ENCODE peak calls at places on chromosomes 7 and 10, in four cellular contexts. One of them, this sample, is unnamed.

GRCh38 chr10:108086502-108086901 is 922.0 kb upstream of the SORCS1 start:
- DNase-seq in cardiac fibroblast: no peak
- DNase-seq in GM20000: no peak
- DNase-seq in progenitor cell of endocrine pancreas: no peak
- DNase-seq in this sample: no peak

GRCh38 chr7:50779427-50779826 is 3.3 kb downstream of the GRB10 start:
- DNase-seq in cardiac fibroblast: no peak
- DNase-seq in progenitor cell of endocrine pancreas: no peak
- DNase-seq in GM20000: no peak
- DNase-seq in this sample: no peak

GRCh38 chr10:14555806-14556205 is 218.9 kb downstream of the FAM107B start:
- DNase-seq in GM20000: no peak
- DNase-seq in cardiac fibroblast: no peak
- DNase-seq in progenitor cell of endocrine pancreas: no peak
- DNase-seq in this sample: no peak

GRCh38 chr7:116782177-116782711 is 80.1 kb upstream of the CAPZA2 start:
- DNase-seq in cardiac fibroblast: peak
- DNase-seq in GM20000: no peak
- DNase-seq in progenitor cell of endocrine pancreas: no peak
- DNase-seq in this sample: peak

GRCh38 chr7:48112431-48113165 is 23.5 kb downstream of the UPP1 start:
- DNase-seq in GM20000: no peak
- DNase-seq in cardiac fibroblast: no peak
- DNase-seq in progenitor cell of endocrine pancreas: no peak
- DNase-seq in this sample: peak

GRCh38 chr7:47877336-47877735 is 70.9 kb downstream of the PKD1L1 start:
- DNase-seq in cardiac fibroblast: no peak
- DNase-seq in GM20000: no peak
- DNase-seq in progenitor cell of endocrine pancreas: no peak
- DNase-seq in this sample: no peak

GRCh38 chr7:5183155-5183554 is 6.9 kb upstream of the WIPI2 start:
- DNase-seq in progenitor cell of endocrine pancreas: no peak
- DNase-seq in GM20000: no peak
- DNase-seq in cardiac fibroblast: no peak
- DNase-seq in this sample: no peak

GRCh38 chr10:79275431-79275851 is 71.8 kb upstream of the PPIF start:
- DNase-seq in GM20000: no peak
- DNase-seq in progenitor cell of endocrine pancreas: no peak
- DNase-seq in cardiac fibroblast: no peak
- DNase-seq in this sample: peak

GRCh38 chr10:87771871-87772500 is 46.0 kb downstream of the ATAD1 start:
- DNase-seq in GM20000: peak
- DNase-seq in cardiac fibroblast: peak
- DNase-seq in progenitor cell of endocrine pancreas: no peak
- DNase-seq in this sample: peak

GRCh38 chr7:84647797-84648762 is 453.5 kb upstream of the SEMA3A start:
- DNase-seq in GM20000: no peak
- DNase-seq in progenitor cell of endocrine pancreas: no peak
- DNase-seq in cardiac fibroblast: peak
- DNase-seq in this sample: peak

GRCh38 chr7:67809586-67809985 is 813.0 kb downstream of the TYW1 start:
- DNase-seq in GM20000: no peak
- DNase-seq in progenitor cell of endocrine pancreas: no peak
- DNase-seq in cardiac fibroblast: no peak
- DNase-seq in this sample: no peak

GRCh38 chr7:83594076-83594475 is 54.9 kb downstream of the SEMA3E start:
- DNase-seq in GM20000: no peak
- DNase-seq in progenitor cell of endocrine pancreas: no peak
- DNase-seq in cardiac fibroblast: no peak
- DNase-seq in this sample: no peak

GRCh38 chr7:43166686-43167085 is 54.2 kb downstream of the HECW1 start:
- DNase-seq in progenitor cell of endocrine pancreas: no peak
- DNase-seq in GM20000: no peak
- DNase-seq in cardiac fibroblast: no peak
- DNase-seq in this sample: no peak
- TF ChIP-seq CTCF in progenitor cell of endocrine pancreas: no peak
- TF ChIP-seq CTCF in GM20000: no peak
- TF ChIP-seq CTCF in cardiac fibroblast: no peak
- TF ChIP-seq CTCF in this sample: no peak

GRCh38 chr10:86373251-86373650 is 6.7 kb upstream of the GRID1 start:
- DNase-seq in progenitor cell of endocrine pancreas: no peak
- DNase-seq in GM20000: no peak
- DNase-seq in cardiac fibroblast: no peak
- DNase-seq in this sample: no peak

GRCh38 chr10:86372119-86372784 is 5.7 kb upstream of the GRID1 start:
- DNase-seq in GM20000: no peak
- DNase-seq in progenitor cell of endocrine pancreas: no peak
- DNase-seq in cardiac fibroblast: no peak
- DNase-seq in this sample: no peak

GRCh38 chr10:86371116-86371515 is 4.5 kb upstream of the GRID1 start:
- DNase-seq in progenitor cell of endocrine pancreas: no peak
- DNase-seq in cardiac fibroblast: no peak
- DNase-seq in GM20000: no peak
- DNase-seq in this sample: no peak

GRCh38 chr10:86372785-86373239 is 6.2 kb upstream of the GRID1 start:
- DNase-seq in cardiac fibroblast: no peak
- DNase-seq in progenitor cell of endocrine pancreas: no peak
- DNase-seq in GM20000: no peak
- DNase-seq in this sample: no peak

DNA sequence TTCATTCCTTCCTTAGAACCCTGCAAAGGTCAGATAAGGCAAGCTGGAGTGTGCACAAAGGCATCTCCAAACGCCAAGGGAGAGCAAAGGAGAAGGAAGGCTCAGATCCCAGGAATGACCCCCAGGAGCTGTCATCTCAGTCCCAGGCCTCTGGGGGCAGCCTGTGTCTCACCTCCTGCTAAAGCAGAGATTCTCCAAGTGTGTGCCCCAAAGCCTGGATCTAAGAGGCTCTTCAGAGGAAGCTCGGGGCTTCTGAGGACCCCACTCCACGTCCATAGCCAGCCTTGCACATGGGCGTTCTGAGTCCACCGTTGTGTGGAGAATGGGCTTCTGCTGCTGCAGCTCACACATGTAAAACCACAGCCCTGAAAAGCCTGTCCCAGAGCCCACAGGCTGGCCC is 5.1 kb upstream of the GRID1 start:
- DNase-seq in cardiac fibroblast: no peak
- DNase-seq in GM20000: no peak
- DNase-seq in progenitor cell of endocrine pancreas: no peak
- DNase-seq in this sample: no peak
- TF ChIP-seq CTCF in cardiac fibroblast: no peak
- TF ChIP-seq CTCF in GM20000: no peak
- TF ChIP-seq CTCF in progenitor cell of endocrine pancreas: no peak
- TF ChIP-seq CTCF in this sample: no peak

GRCh38 chr10:130761032-130761575 is 550.4 kb downstream of the TCERG1L start:
- DNase-seq in GM20000: no peak
- DNase-seq in cardiac fibroblast: no peak
- DNase-seq in progenitor cell of endocrine pancreas: no peak
- DNase-seq in this sample: no peak

GRCh38 chr10:130763071-130763470 is 548.5 kb downstream of the TCERG1L start:
- DNase-seq in GM20000: no peak
- DNase-seq in progenitor cell of endocrine pancreas: no peak
- DNase-seq in cardiac fibroblast: no peak
- DNase-seq in this sample: no peak

GRCh38 chr10:130763491-130763890 is 548.0 kb downstream of the TCERG1L start:
- DNase-seq in GM20000: no peak
- DNase-seq in progenitor cell of endocrine pancreas: no peak
- DNase-seq in cardiac fibroblast: no peak
- DNase-seq in this sample: no peak

GRCh38 chr10:130761896-130762295 is 549.6 kb downstream of the TCERG1L start:
- DNase-seq in progenitor cell of endocrine pancreas: no peak
- DNase-seq in cardiac fibroblast: no peak
- DNase-seq in GM20000: no peak
- DNase-seq in this sample: no peak

GRCh38 chr10:130762481-130762880 is 549.0 kb downstream of the TCERG1L start:
- DNase-seq in GM20000: no peak
- DNase-seq in cardiac fibroblast: no peak
- DNase-seq in progenitor cell of endocrine pancreas: no peak
- DNase-seq in this sample: no peak
- TF ChIP-seq CTCF in GM20000: no peak
- TF ChIP-seq CTCF in cardiac fibroblast: no peak
- TF ChIP-seq CTCF in progenitor cell of endocrine pancreas: no peak
- TF ChIP-seq CTCF in this sample: no peak

GRCh38 chr7:35362341-35362740 is 108.4 kb upstream of the TBX20 start:
- DNase-seq in GM20000: no peak
- DNase-seq in cardiac fibroblast: no peak
- DNase-seq in progenitor cell of endocrine pancreas: no peak
- DNase-seq in this sample: no peak

GRCh38 chr7:35370694-35371093 is 116.8 kb upstream of the TBX20 start:
- DNase-seq in GM20000: no peak
- DNase-seq in progenitor cell of endocrine pancreas: no peak
- DNase-seq in cardiac fibroblast: no peak
- DNase-seq in this sample: no peak

GRCh38 chr7:35371221-35371620 is 117.3 kb upstream of the TBX20 start:
- DNase-seq in GM20000: no peak
- DNase-seq in progenitor cell of endocrine pancreas: no peak
- DNase-seq in cardiac fibroblast: no peak
- DNase-seq in this sample: no peak

GRCh38 chr7:35365523-35365922 is 111.6 kb upstream of the TBX20 start:
- DNase-seq in progenitor cell of endocrine pancreas: no peak
- DNase-seq in cardiac fibroblast: no peak
- DNase-seq in GM20000: no peak
- DNase-seq in this sample: no peak

DNA sequence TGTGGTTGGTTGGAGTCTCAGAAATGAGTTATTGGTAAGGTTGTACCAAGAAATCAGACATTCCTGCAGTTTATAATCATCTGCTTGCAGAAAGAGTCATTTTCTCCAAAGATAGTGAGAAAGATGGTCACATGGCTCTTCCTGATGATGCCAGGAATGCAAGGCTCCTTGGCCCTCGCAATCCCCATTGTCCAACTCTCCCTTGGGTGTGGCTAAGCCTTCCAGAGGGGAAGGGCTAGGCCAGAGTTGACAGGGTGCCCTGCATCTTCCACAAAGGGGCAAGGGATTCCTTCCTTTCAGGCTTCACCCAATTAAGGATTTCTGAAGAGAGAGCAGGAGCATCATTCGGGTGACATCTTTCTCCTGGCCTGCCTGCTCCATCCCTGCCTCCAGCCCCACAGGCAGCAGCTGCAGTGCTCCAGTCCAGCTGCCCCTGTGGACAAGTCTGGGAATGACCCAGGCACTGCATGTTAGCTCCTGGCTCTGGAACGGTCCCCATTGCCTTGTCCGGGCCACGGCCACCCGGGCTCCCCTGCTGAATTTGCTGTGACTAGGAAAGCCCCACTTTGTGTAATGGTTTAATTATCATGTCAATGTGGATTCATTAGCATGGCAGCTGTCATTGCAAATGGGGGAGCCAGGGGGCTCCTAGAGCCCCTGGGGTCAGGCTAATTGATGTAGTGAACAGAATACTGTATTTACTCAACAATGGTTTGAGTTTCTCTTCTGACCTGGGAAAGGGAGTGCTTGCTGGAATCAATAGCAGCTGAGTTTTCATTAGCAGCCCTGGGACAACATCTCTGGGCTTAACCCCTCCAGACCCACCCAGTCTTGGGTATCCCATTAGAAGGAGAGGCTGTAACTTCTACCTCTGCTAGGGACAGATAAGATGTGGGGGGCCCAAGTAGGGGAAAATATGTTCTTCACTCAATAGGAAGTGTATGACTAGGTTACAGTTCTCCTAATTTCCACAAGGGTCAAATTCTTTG is 112.6 kb upstream of the TBX20 start:
- DNase-seq in cardiac fibroblast: no peak
- DNase-seq in GM20000: no peak
- DNase-seq in progenitor cell of endocrine pancreas: no peak
- DNase-seq in this sample: no peak
- TF ChIP-seq CTCF in cardiac fibroblast: no peak
- TF ChIP-seq CTCF in GM20000: no peak
- TF ChIP-seq CTCF in progenitor cell of endocrine pancreas: no peak
- TF ChIP-seq CTCF in this sample: no peak

DNA sequence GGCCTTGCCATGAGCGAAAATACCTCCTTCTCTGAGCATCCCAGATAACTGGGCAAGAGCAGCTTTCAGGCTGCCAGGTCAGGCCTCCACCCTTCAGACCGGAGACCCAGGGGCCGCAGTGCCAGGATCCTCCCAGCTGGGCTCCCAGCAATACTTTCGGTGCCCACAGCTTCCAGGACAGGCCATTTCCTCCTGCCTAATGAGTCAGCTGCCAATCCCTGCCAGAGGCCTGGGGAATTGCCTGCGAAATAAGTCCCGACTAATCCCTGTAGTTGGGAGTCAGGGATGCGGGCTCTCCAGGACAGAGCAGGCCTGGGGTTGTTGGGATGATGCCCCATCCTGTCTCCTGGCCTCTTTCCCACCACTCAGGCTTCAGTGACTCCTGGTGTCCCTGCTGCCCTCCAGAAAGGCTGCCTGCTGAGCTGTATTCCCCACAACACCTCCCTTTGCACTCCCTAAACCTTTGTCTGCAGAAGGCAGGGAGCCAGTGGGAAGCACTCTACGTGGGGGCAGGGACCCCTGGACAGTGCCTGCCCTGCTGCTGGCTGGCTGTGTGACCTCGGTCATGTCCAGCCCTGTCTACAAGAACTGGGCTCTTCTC is 143.5 kb upstream of the UNC5B start:
- DNase-seq in GM20000: no peak
- DNase-seq in progenitor cell of endocrine pancreas: no peak
- DNase-seq in cardiac fibroblast: peak
- DNase-seq in this sample: peak
- TF ChIP-seq CTCF in GM20000: no peak
- TF ChIP-seq CTCF in progenitor cell of endocrine pancreas: no peak
- TF ChIP-seq CTCF in cardiac fibroblast: no peak
- TF ChIP-seq CTCF in this sample: no peak

GRCh38 chr10:30432631-30433285 is 1.2 kb upstream of the MAP3K8 start:
- DNase-seq in cardiac fibroblast: no peak
- DNase-seq in progenitor cell of endocrine pancreas: no peak
- DNase-seq in GM20000: peak
- DNase-seq in this sample: no peak
- TF ChIP-seq CTCF in cardiac fibroblast: no peak
- TF ChIP-seq CTCF in progenitor cell of endocrine pancreas: no peak
- TF ChIP-seq CTCF in GM20000: no peak
- TF ChIP-seq CTCF in this sample: no peak

GRCh38 chr7:151655555-151655954 is 135.9 kb upstream of the RHEB start:
- DNase-seq in cardiac fibroblast: no peak
- DNase-seq in progenitor cell of endocrine pancreas: no peak
- DNase-seq in GM20000: no peak
- DNase-seq in this sample: no peak
- TF ChIP-seq CTCF in cardiac fibroblast: no peak
- TF ChIP-seq CTCF in progenitor cell of endocrine pancreas: no peak
- TF ChIP-seq CTCF in GM20000: no peak
- TF ChIP-seq CTCF in this sample: no peak